ENCODE peak calls at places on chromosomes 16 and 17, in six cellular contexts. H is cardiac muscle cell, N is HCT116, F is A549, A is right atrium auricular region, G is fibroblast of pulmonary artery. D is an unnamed sample.

GRCh38 chr16:28156031-28156680 is 55.6 kb downstream of the XPO6 start:
- DNase-seq in A (no peak), N (no peak), F (no peak), H (no peak), G (no peak), D (no peak)

GRCh38 chr16:73058221-73058615 is 10.3 kb upstream of the ZFHX3 start:
- DNase-seq in G (peak), N (no peak), H (peak), A (no peak), F (no peak), D (peak)

GRCh38 chr17:33778505-33779398 is 476.3 kb upstream of the CCL2 start:
- DNase-seq in G (peak), N (peak), A (no peak), F (peak), H (peak), D (peak)

GRCh38 chr17:38883592-38884526 is 14.0 kb downstream of the LASP1 start:
- DNase-seq in A (no peak), N (no peak), F (no peak), G (peak), H (peak), D (no peak)

GRCh38 chr17:12738624-12739023 is 50.7 kb upstream of the ARHGAP44 start:
- DNase-seq in N (no peak), G (no peak), A (no peak), H (no peak), F (no peak), D (no peak)

GRCh38 chr16:71303938-71304337 is 14.7 kb upstream of the CMTR2 start:
- DNase-seq in N (peak), H (peak), F (no peak), G (no peak), A (no peak), D (no peak)

GRCh38 chr16:6735631-6736030 is 597.0 kb upstream of the RBFOX1 start:
- DNase-seq in F (no peak), A (no peak), N (no peak), G (no peak), H (no peak), D (no peak)

GRCh38 chr17:40564883-40565744 is at the start of gene CCR7:
- DNase-seq in F (no peak), H (no peak), G (no peak), A (no peak), N (no peak), D (no peak)

GRCh38 chr17:62578757-62579487 is 48.5 kb upstream of the MRC2 start:
- DNase-seq in A (no peak), F (no peak), G (no peak), H (no peak), N (no peak), D (no peak)

GRCh38 chr17:39671651-39672521 is 3.6 kb downstream of the PNMT start:
- DNase-seq in A (no peak), F (peak), N (peak), H (peak), G (peak), D (no peak)

GRCh38 chr16:4463522-4464163 is 10.8 kb downstream of the NMRAL1 start:
- DNase-seq in H (no peak), A (no peak), F (no peak), G (no peak), N (no peak), D (no peak)

GRCh38 chr17:32497431-32498205 is 10.8 kb downstream of the CDK5R1 start:
- DNase-seq in A (no peak), G (no peak), N (no peak), F (no peak), H (no peak), D (no peak)

GRCh38 chr16:17483266-17483864 is 12.6 kb upstream of the XYLT1 start:
- DNase-seq in A (no peak), G (no peak), N (no peak), H (no peak), F (no peak), D (no peak)

GRCh38 chr16:81695431-81695890 is 83.6 kb upstream of the PLCG2 start:
- DNase-seq in N (no peak), H (peak), G (peak), F (no peak), A (no peak), D (peak)

GRCh38 chr16:91484-91883 is 13.5 kb downstream of the MPG start:
- DNase-seq in H (peak), N (no peak), A (no peak), G (peak), F (no peak), D (no peak)

GRCh38 chr16:68972720-68973119 is 129.4 kb downstream of the TANGO6 start:
- DNase-seq in N (no peak), G (peak), A (no peak), H (peak), F (peak), D (peak)

GRCh38 chr17:48541574-48542113 is 3.3 kb downstream of the HOXB2 start:
- DNase-seq in F (no peak), H (peak), A (no peak), N (no peak), G (peak), D (peak)

GRCh38 chr16:86931410-86931941 is 353.1 kb downstream of the FOXL1 start:
- DNase-seq in A (peak), F (no peak), G (peak), H (peak), N (no peak), D (peak)

GRCh38 chr16:68800257-68800875 is 43.0 kb upstream of the TANGO6 start:
- DNase-seq in N (peak), A (no peak), H (peak), F (peak), G (peak), D (peak)

GRCh38 chr17:31838641-31839225 is 20.3 kb downstream of the COPRS start:
- DNase-seq in N (no peak), H (peak), F (no peak), A (no peak), G (peak), D (peak)

GRCh38 chr16:79402356-79402755 is 198.2 kb downstream of the MAF start:
- DNase-seq in N (no peak), F (no peak), A (no peak), H (no peak), G (no peak), D (no peak)

DNA sequence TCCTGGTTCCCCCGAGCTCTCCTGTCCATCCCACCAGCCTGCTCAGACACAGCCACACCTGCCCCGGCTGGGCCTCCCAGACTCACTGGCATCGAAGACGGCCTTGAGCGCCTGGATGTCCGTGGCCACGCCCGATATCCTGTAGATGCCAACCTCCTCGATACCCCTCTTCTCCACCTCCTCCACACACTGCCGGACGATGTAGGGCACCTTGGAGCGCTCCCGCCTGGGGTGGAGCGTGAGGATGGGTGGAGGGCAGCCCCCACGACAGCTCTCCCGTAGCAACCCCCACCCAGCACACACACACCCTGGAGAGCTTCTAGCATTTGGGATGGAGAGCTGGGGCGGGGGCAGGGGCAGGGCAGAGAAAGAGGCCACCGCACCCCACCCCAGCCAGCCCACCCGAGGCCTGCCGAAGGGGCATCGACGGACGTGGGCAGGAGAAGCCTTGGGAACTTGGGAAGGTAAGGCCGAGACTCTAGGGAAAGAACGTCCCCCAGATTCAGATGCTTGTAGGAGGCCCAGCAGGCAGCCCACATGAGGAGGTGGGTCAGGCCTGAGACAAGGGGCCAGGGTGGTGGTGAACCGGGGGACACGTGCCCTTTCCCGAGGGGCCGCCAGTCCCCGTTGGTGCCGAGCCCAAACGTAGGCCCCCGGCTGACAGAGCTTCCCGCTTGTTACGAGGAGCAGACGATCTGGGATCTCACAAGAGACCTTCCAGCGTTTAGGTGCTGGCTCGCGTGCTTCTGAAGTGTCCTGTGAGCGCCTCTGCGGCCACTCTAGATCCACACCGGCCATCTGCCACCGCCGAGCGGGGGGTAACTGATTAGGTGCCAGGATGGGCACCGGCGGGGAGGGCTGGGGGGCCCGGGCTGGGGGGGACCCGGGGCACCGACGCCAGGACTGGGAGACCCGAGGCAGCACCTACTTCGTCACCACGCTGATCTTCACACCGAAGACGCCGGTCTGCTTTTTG is 15.1 kb downstream of the TIMM22 start:
- DNase-seq in H (no peak), G (no peak), N (no peak), A (no peak), F (no peak), D (no peak)
- TF ChIP-seq CTCF in H (no peak), G (no peak), N (no peak), A (no peak), F (no peak), D (no peak)

DNA sequence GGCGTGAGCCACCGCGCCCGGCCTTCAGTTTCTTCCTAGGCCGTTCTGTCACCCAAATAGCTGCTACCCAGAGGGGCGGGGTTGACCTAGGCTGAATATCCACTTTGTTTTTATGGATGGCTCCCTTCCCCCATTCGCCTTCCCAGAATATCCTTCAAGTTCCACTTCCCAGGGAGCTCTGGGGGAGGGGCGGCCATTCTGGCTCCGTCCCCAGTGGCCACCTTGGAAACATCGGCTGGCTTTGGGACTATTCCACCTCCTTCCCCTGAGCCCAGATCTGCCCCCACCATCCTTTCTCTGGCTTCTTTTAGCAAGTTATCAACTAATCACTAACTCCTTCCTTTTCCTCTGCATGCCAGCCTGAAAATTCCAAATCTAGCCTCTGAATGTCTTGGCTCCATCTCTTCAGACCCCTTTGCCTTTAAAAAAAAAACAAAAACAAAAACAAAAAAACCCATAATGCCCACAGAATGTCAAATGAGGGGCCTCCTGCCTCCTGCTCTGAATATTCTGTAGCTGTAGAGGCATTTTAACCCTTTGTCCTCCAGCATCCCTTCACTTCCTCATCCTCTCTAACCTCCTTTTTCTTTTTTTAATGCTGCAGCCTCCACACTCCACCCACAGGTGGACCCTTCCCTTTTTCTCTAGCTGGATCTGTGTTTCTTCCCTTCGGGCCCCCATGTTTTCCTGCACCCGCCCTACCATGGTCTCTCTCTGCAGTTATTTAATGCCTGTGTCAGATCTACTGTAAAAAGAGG is 6.4 kb downstream of the ATP1B2 start:
- DNase-seq in F (no peak), G (peak), A (no peak), H (peak), N (no peak), D (no peak)
- H3K4me3 ChIP-seq in F (no peak), G (no peak), A (no peak), H (no peak), N (no peak), D (no peak)

GRCh38 chr16:77955127-77955526 is 67.2 kb upstream of the CLEC3A start:
- DNase-seq in H (no peak), N (no peak), F (no peak), G (no peak), A (no peak), D (no peak)
- TF ChIP-seq CTCF in H (no peak), N (no peak), F (no peak), G (no peak), A (no peak), D (no peak)

GRCh38 chr17:7836596-7837374 is 2.8 kb downstream of the KDM6B start:
- DNase-seq in G (peak), A (peak), N (peak), H (peak), F (peak), D (peak)

GRCh38 chr17:7839199-7839889 is 5.3 kb downstream of the KDM6B start:
- DNase-seq in A (no peak), F (no peak), N (no peak), H (no peak), G (no peak), D (no peak)

GRCh38 chr17:7839890-7840260 is 5.9 kb downstream of the KDM6B start:
- DNase-seq in N (no peak), H (peak), A (no peak), G (no peak), F (peak), D (peak)

GRCh38 chr17:7837375-7838290 is 3.6 kb downstream of the KDM6B start:
- DNase-seq in G (no peak), F (no peak), A (no peak), H (no peak), N (no peak), D (no peak)

GRCh38 chr17:7838291-7839075 is 4.5 kb downstream of the KDM6B start:
- DNase-seq in H (peak), G (peak), A (no peak), N (no peak), F (no peak), D (peak)
- H3K4me3 ChIP-seq in H (peak), G (peak), A (no peak), N (peak), F (peak), D (peak)

D was measured in AG10803.